ENCODE peak calls at places on chromosomes 16 and 17, in six cellular contexts. S is Panc1; I is thoracic aorta; R is gastrocnemius medialis; O is CD8-positive, alpha-beta memory T cell; N is effector memory CD4-positive, alpha-beta T cell. G is an unnamed sample.
A peak's percentile ranks its signal among the peaks of the same experiment; 100 is the strongest.

GRCh38 chr16:70253291-70254094 is 1.8 kb upstream of the EXOSC6 start:
- DNase-seq in S (no peak), I (no peak), R (no peak), O (peak; percentile 56), N (peak; percentile 12), G (no peak)

GRCh38 chr17:9918804-9919352 is 13.8 kb upstream of the RCVRN start:
- DNase-seq in S (no peak), I (no peak), R (no peak), O (no peak), N (no peak), G (no peak)

GRCh38 chr17:80377798-80378197 is 37.2 kb upstream of the ENDOV start:
- DNase-seq in S (no peak), I (no peak), R (no peak), O (no peak), N (no peak), G (no peak)

GRCh38 chr17:77434136-77435114 is 293.7 kb downstream of the SEC14L1 start:
- DNase-seq in S (no peak), I (no peak), R (no peak), O (no peak), N (no peak), G (no peak)

GRCh38 chr16:72666267-72666666 is 381.7 kb downstream of the ZFHX3 start:
- DNase-seq in S (no peak), I (no peak), R (no peak), O (no peak), N (no peak), G (no peak)

GRCh38 chr16:82129881-82130280 is 40.1 kb downstream of the MPHOSPH6 start:
- DNase-seq in S (no peak), I (no peak), R (no peak), O (no peak), N (no peak), G (no peak)

GRCh38 chr17:21551081-21551881 is 141.0 kb upstream of the KCNJ18 start:
- DNase-seq in S (no peak), I (peak; percentile 26), R (peak; percentile 72), O (peak; percentile 81), N (peak; percentile 65), G (peak; percentile 93)

GRCh38 chr16:30949655-30950515 is 1.0 kb downstream of the ORAI3 start:
- DNase-seq in S (no peak), I (no peak), R (peak; percentile 87), O (no peak), N (no peak), G (peak; percentile 92)

GRCh38 chr16:14015948-14016347 is 55.2 kb upstream of the MRTFB start:
- DNase-seq in S (peak; percentile 67), I (no peak), R (peak; percentile 49), O (no peak), N (no peak), G (no peak)

GRCh38 chr17:67696853-67697505 is 20.8 kb upstream of the NOL11 start:
- DNase-seq in S (no peak), I (no peak), R (no peak), O (no peak), N (no peak), G (no peak)

GRCh38 chr17:82587234-82588086 is 60.8 kb downstream of the WDR45B start:
- DNase-seq in S (no peak), I (no peak), R (no peak), O (no peak), N (no peak), G (no peak)

GRCh38 chr17:56723471-56723870 is 110.2 kb downstream of the C17orf67 start:
- DNase-seq in S (no peak), I (no peak), R (no peak), O (no peak), N (no peak), G (no peak)
- H3K27ac ChIP-seq in S (no peak overlapping the region), I (no peak overlapping the region), R (no peak overlapping the region), O (no peak overlapping the region), N (no peak overlapping the region), G (no peak overlapping the region)

DNA sequence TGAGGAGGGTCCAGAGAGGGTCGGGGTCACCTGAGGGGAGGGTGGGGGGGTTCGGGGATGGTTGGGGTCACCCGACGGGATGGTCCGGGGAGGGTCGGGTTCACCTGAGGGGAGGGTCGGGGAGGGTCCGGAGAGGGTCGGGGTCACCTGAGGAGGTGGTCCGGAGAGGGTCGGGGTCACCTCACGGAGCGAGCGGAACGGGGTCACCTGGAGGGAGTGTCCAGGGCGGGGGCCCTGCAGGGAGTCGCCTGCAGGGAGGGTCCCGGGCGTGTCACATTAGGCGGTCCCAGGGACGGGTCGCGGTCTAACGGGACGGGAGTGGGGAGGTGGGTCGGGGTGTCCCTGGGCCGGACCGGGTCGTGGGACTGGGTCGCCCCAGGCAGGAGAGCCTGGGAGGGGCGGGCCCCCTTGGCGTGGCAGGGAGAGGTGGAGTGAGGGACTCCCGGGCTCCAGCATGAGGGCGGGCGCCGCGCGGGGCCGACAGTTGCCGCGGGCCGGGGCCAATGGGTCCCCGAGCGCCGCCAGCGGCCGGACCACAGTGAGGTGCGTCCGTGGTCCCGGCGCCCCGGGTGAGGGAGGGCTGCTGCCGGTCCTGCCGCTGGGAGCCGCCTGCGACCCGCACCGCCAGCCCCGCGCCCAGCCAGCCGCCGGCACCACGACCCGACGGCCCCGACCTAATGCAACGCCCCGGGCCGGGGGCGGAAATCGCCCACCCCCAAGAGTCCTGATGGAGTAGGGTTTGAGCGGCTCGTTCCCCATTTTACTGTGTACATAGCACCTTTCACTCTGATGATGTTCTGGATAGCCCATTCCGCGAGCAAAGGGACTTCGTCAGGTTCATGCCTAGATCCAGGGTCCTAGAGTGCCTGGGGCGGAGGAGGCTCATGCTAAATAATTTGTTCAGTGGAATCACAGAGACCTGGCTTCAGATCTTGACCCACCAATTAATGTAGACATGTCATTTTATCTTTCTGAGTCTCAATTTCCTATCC is 1.2 kb upstream of the ABCA3 start:
- DNase-seq in S (no peak), I (no peak), R (peak; percentile 20), O (no peak), N (no peak), G (peak; percentile 78)
- H3K27ac ChIP-seq in S (no peak overlapping the region), I (no peak overlapping the region), R (no peak overlapping the region), O (no peak overlapping the region), N (no peak overlapping the region), G (no peak overlapping the region)

GRCh38 chr17:348012-348411 is 4.6 kb downstream of the RPH3AL start:
- DNase-seq in S (no peak), I (no peak), R (no peak), O (no peak), N (no peak), G (no peak)
- H3K27ac ChIP-seq in S (no peak overlapping the region), I (no peak overlapping the region), R (peak overlapping the region; percentile 83), O (no peak overlapping the region), N (no peak overlapping the region), G (no peak overlapping the region)

GRCh38 chr17:73371285-73371684 is 59.5 kb upstream of the CDC42EP4 start:
- DNase-seq in S (no peak), I (no peak), R (no peak), O (no peak), N (no peak), G (no peak)
- H3K27ac ChIP-seq in S (no peak overlapping the region), I (no peak overlapping the region), R (no peak overlapping the region), O (no peak overlapping the region), N (no peak overlapping the region), G (no peak overlapping the region)

DNA sequence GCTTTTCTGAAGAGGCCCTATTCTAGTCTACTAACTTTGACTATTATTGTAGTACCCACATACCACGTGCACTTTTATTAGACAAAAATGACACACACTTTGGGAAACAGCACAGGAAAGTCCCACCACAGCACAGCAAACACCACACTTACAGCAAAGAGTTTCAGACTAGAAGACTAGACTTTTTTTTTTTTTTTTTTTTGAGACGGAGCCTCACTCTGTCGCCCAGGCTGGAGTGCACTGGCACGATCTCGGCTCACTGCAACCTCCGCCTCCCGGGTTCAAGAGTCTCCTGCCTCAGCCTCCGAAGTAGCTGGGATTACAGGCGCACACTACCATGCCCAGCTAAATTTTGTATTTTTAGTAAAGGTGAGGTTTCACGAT is 20.1 kb downstream of the YWHAE start:
- DNase-seq in S (no peak), I (no peak), R (no peak), O (peak; percentile 50), N (no peak), G (no peak)
- H3K27ac ChIP-seq in S (no peak overlapping the region), I (peak overlapping the region; percentile 23), R (peak overlapping the region; percentile 64), O (no peak overlapping the region), N (peak overlapping the region; percentile 18), G (no peak overlapping the region)

GRCh38 chr16:78196527-78196926 is 97.1 kb downstream of the WWOX start:
- DNase-seq in S (no peak), I (no peak), R (no peak), O (no peak), N (no peak), G (no peak)

GRCh38 chr16:78198299-78198698 is 98.8 kb downstream of the WWOX start:
- DNase-seq in S (no peak), I (no peak), R (no peak), O (no peak), N (no peak), G (no peak)

GRCh38 chr16:78200623-78201096 is 101.2 kb downstream of the WWOX start:
- DNase-seq in S (no peak), I (no peak), R (no peak), O (no peak), N (no peak), G (no peak)

GRCh38 chr16:78199325-78200022 is 100.0 kb downstream of the WWOX start:
- DNase-seq in S (no peak), I (no peak), R (no peak), O (no peak), N (no peak), G (no peak)

DNA sequence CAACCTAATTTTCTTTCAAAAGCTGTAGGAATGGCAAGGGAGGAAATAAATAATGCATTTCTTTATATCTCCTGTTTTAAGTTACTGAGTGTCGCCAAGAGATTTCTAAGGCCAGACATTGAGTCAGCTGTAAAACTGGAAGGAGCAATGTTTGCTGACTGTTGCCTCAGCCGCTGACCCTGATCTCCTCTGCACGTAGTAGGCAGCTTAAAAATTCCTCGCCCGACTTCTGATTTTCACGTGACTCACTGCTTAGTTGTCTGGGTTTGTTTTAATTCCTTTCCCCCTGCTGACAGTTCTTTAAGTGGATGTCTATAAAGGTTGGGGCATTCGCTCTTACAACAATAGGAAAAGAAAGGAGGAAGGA is 100.6 kb downstream of the WWOX start:
- DNase-seq in S (no peak), I (no peak), R (no peak), O (no peak), N (no peak), G (no peak)
- H3K27ac ChIP-seq in S (no peak overlapping the region), I (no peak overlapping the region), R (no peak overlapping the region), O (no peak overlapping the region), N (no peak overlapping the region), G (no peak overlapping the region)

GRCh38 chr17:74219576-74220133 is 6.3 kb downstream of the TTYH2 start:
- DNase-seq in S (no peak), I (no peak), R (no peak), O (no peak), N (no peak), G (no peak)
- H3K27ac ChIP-seq in S (no peak overlapping the region), I (no peak overlapping the region), R (no peak overlapping the region), O (peak overlapping the region; percentile 12), N (no peak overlapping the region), G (no peak overlapping the region)

GRCh38 chr17:60534613-60535157 is 8.6 kb upstream of the APPBP2 start:
- DNase-seq in S (no peak), I (no peak), R (no peak), O (no peak), N (no peak), G (no peak)

GRCh38 chr17:60538726-60539125 is 12.7 kb upstream of the APPBP2 start:
- DNase-seq in S (no peak), I (no peak), R (no peak), O (no peak), N (no peak), G (no peak)

GRCh38 chr17:60529806-60530205 is 3.8 kb upstream of the APPBP2 start:
- DNase-seq in S (no peak), I (no peak), R (no peak), O (no peak), N (no peak), G (no peak)

GRCh38 chr17:60535382-60536279 is 9.6 kb upstream of the APPBP2 start:
- DNase-seq in S (no peak), I (no peak), R (no peak), O (no peak), N (no peak), G (no peak)

GRCh38 chr17:60534010-60534555 is 8.0 kb upstream of the APPBP2 start:
- DNase-seq in S (no peak), I (no peak), R (no peak), O (no peak), N (no peak), G (no peak)
- H3K27ac ChIP-seq in S (no peak overlapping the region), I (no peak overlapping the region), R (no peak overlapping the region), O (no peak overlapping the region), N (no peak overlapping the region), G (no peak overlapping the region)